ENCODE peak calls at places on chromosome 3, in six cellular contexts. J is lower lobe of right lung; E is CD8-positive, alpha-beta memory T cell; N is right atrium auricular region; G is breast epithelium; W is neural progenitor cell. T is an unnamed sample.

GRCh38 chr3:150005243-150006102 is 34.8 kb upstream of the PFN2 start:
- DNase-seq in J (no peak), E (no peak), N (no peak), G (no peak), W (no peak), T (no peak)

GRCh38 chr3:116425126-116425525 is 20.2 kb downstream of the LSAMP start:
- DNase-seq in J (no peak), E (no peak), N (no peak), G (no peak), W (no peak), T (no peak)

GRCh38 chr3:9679476-9680097 is 24.0 kb upstream of the CPNE9 start:
- DNase-seq in J (no peak), E (no peak), N (no peak), G (no peak), W (no peak), T (no peak)

GRCh38 chr3:171811059-171811912 is 1.0 kb upstream of the PLD1 start:
- DNase-seq in J (no peak), E (no peak), N (peak; percentile 71), G (no peak), W (no peak), T (no peak)

GRCh38 chr3:119401069-119401468 is 62.3 kb downstream of the TMEM39A start:
- DNase-seq in J (no peak), E (no peak), N (no peak), G (no peak), W (no peak), T (no peak)

GRCh38 chr3:25592510-25592968 is 72.2 kb downstream of the TOP2B start:
- DNase-seq in J (no peak), E (no peak), N (peak; percentile 84), G (no peak), W (peak; percentile 43), T (no peak)

GRCh38 chr3:171266034-171266805 is 194.0 kb downstream of the TNIK start:
- DNase-seq in J (no peak), E (no peak), N (no peak), G (no peak), W (no peak), T (no peak)

GRCh38 chr3:54123538-54124196 is 1.3 kb downstream of the CACNA2D3 start:
- DNase-seq in J (no peak), E (no peak), N (no peak), G (no peak), W (peak; percentile 21), T (no peak)

GRCh38 chr3:179015551-179016020 is 56.0 kb downstream of the ZMAT3 start:
- DNase-seq in J (no peak), E (peak; percentile 68), N (no peak), G (no peak), W (peak; percentile 77), T (peak; percentile 80)

GRCh38 chr3:11060500-11061251 is 68.1 kb downstream of the SLC6A1 start:
- DNase-seq in J (peak; percentile 80), E (no peak), N (no peak), G (peak; percentile 61), W (peak; percentile 85), T (peak; percentile 8)

GRCh38 chr3:134721214-134721613 is 70.4 kb upstream of the KY start:
- DNase-seq in J (no peak), E (no peak), N (no peak), G (no peak), W (no peak), T (no peak)

GRCh38 chr3:98903099-98903498 is 1.6 kb upstream of the DCBLD2 start:
- DNase-seq in J (no peak), E (no peak), N (no peak), G (no peak), W (no peak), T (no peak)

GRCh38 chr3:43423634-43424033 is 137.3 kb downstream of the SNRK start:
- DNase-seq in J (no peak), E (no peak), N (no peak), G (no peak), W (no peak), T (no peak)

GRCh38 chr3:149199474-149199873 is 22.2 kb downstream of the CP start:
- DNase-seq in J (no peak), E (no peak), N (no peak), G (no peak), W (no peak), T (no peak)

GRCh38 chr3:4712109-4712508 is 219.0 kb downstream of the ITPR1 start:
- DNase-seq in J (no peak), E (no peak), N (no peak), G (no peak), W (no peak), T (no peak)

GRCh38 chr3:53823956-53824320 is 22.3 kb downstream of the CHDH start:
- DNase-seq in J (no peak), E (no peak), N (no peak), G (no peak), W (no peak), T (no peak)

GRCh38 chr3:113769551-113769950 is 22.7 kb downstream of the ATP6V1A start:
- DNase-seq in J (no peak), E (no peak), N (no peak), G (no peak), W (no peak), T (peak; percentile 6)

GRCh38 chr3:46626039-46626438 is 13.7 kb downstream of the FAM240A start:
- DNase-seq in J (no peak), E (no peak), N (peak; percentile 32), G (no peak), W (no peak), T (no peak)

GRCh38 chr3:181838940-181839914 is 127.5 kb downstream of the SOX2 start:
- DNase-seq in J (no peak), E (no peak), N (no peak), G (no peak), W (no peak), T (no peak)

GRCh38 chr3:52636673-52637072 is 49.0 kb downstream of the PBRM1 start:
- DNase-seq in J (no peak), E (no peak), N (no peak), G (no peak), W (no peak), T (no peak)

GRCh38 chr3:73192036-73192738 is 130.7 kb downstream of the EBLN2 start:
- DNase-seq in J (no peak), E (no peak), N (no peak), G (no peak), W (peak; percentile 66), T (no peak)

GRCh38 chr3:10495003-10495402 is 10.4 kb downstream of the ATP2B2 start:
- DNase-seq in J (no peak), E (no peak), N (no peak), G (peak; percentile 72), W (no peak), T (no peak)

GRCh38 chr3:139939681-139940190 is 4.8 kb downstream of the CLSTN2 start:
- DNase-seq in J (no peak), E (no peak), N (no peak), G (no peak), W (no peak), T (no peak)
- H3K9me3 ChIP-seq in J (no peaks in the 10 kb centered on the region), E (no peaks in the 10 kb centered on the region), N (no peaks in the 10 kb centered on the region), G (no peaks in the 10 kb centered on the region), W (no peaks in the 10 kb centered on the region), T (no peaks in the 10 kb centered on the region)

DNA sequence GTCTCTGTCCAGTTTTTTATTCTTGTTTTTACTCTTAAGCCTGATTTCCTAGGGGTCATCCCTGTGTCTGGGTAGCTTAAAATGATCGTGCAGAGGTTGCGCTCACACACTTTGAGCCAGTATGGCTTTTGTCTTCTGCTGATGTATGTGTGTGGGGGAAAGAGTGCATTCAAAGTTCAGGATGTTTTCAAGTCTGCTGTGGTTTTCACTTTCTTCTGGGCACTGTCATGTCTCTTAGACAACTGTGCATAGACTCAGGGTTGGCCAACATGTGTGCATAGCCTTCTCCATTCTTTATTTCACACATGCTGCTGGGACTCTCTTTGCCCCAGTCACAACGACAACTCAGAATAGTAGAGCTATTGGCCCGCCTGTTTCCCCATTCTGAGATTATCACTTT is 139.1 kb downstream of the WNT7A start:
- DNase-seq in J (no peak), E (no peak), N (no peak), G (no peak), W (no peak), T (no peak)
- H3K9me3 ChIP-seq in J (peaks cover 17% of the 10 kb centered on the region), E (no peaks in the 10 kb centered on the region), N (no peaks in the 10 kb centered on the region), G (peaks cover 55% of the 10 kb centered on the region), W (peaks cover 4% of the 10 kb centered on the region), T (peaks cover 6% of the 10 kb centered on the region)

GRCh38 chr3:197244751-197245150 is 53.7 kb downstream of the DLG1 start:
- DNase-seq in J (no peak), E (no peak), N (no peak), G (no peak), W (no peak), T (no peak)
- H3K9me3 ChIP-seq in J (peaks cover 57% of the 10 kb centered on the region), E (peaks cover 28% of the 10 kb centered on the region), N (peaks cover 4% of the 10 kb centered on the region), G (peaks cover 45% of the 10 kb centered on the region), W (peaks cover 13% of the 10 kb centered on the region), T (peaks cover 47% of the 10 kb centered on the region)

DNA sequence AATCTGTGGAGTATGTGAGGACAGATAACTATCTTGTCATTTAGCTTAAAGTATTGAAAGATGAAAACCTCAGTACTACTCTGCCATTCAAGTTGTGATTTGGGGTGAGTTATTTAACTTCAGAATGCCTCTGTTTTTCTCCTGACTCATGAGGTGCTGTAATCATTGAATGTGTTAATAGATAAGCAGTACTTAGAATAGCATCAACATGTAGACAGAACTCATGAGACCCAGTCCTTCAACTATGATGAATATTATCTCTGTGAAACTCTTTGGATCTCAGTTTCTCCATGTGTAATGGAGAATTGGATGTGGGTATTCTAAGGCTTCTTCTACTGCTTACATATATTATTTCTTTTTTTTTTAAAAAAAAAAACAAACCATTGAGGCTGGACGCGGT is 431.4 kb downstream of the GRM7 start:
- DNase-seq in J (no peak), E (no peak), N (no peak), G (no peak), W (no peak), T (no peak)
- H3K9me3 ChIP-seq in J (no peaks in the 10 kb centered on the region), E (no peaks in the 10 kb centered on the region), N (no peaks in the 10 kb centered on the region), G (no peaks in the 10 kb centered on the region), W (no peaks in the 10 kb centered on the region), T (peaks cover 2% of the 10 kb centered on the region)

GRCh38 chr3:31550452-31551251 is 17.9 kb downstream of the STT3B start:
- DNase-seq in J (no peak), E (peak; percentile 21), N (no peak), G (no peak), W (peak; percentile 36), T (peak; percentile 46)

GRCh38 chr3:31553258-31553657 is 20.5 kb downstream of the STT3B start:
- DNase-seq in J (no peak), E (no peak), N (no peak), G (no peak), W (no peak), T (no peak)

GRCh38 chr3:31559872-31560534 is 27.3 kb downstream of the STT3B start:
- DNase-seq in J (no peak), E (no peak), N (no peak), G (no peak), W (no peak), T (no peak)

GRCh38 chr3:31552103-31552502 is 19.4 kb downstream of the STT3B start:
- DNase-seq in J (no peak), E (no peak), N (no peak), G (no peak), W (no peak), T (no peak)

DNA sequence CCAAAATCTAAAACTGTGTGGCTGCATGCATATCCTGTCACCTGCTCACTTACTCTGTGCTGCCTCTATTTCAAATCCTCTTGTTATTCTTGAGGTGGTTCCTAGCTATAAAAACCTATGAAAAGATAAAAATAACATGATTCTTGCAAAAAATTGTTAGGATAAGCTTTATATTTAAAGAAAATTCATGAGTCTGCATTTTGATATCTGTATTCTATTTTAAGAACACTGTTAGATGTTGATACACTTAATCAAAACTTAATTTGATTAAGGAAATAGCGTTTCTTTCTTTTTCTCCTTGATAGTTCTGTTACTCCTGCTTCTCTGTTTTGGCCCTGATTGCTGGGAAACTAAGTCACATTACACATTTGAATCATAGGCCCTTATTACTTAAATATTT is 22.5 kb downstream of the STT3B start:
- DNase-seq in J (no peak), E (no peak), N (no peak), G (no peak), W (no peak), T (no peak)
- H3K9me3 ChIP-seq in J (peaks cover 8% of the 10 kb centered on the region), E (peaks cover 5% of the 10 kb centered on the region), N (no peaks in the 10 kb centered on the region), G (peaks cover 2% of the 10 kb centered on the region), W (no peaks in the 10 kb centered on the region), T (peaks cover 5% of the 10 kb centered on the region)